ENCODE peak calls at places on chromosomes 16 and 17, in seven cellular contexts. G is heart left ventricle; A is AG10803; T is pancreas; M is type B pancreatic cell; V is uterus; Y is CD8-positive, alpha-beta T cell. D is an unnamed sample.

GRCh38 chr17:17676752-17677151 is 4.5 kb upstream of the RAI1 start:
- DNase-seq in V (no peak), Y (no peak), G (no peak), M (no peak), T (no peak), A (no peak), D (no peak)

GRCh38 chr17:1625507-1626080 is 3.0 kb downstream of the SLC43A2 start:
- DNase-seq in G (no peak), A (no peak), M (no peak), V (no peak), Y (no peak), T (no peak), D (no peak)

GRCh38 chr17:76597156-76598003 is 11.7 kb upstream of the ST6GALNAC2 start:
- DNase-seq in Y (no peak), T (no peak), A (no peak), V (no peak), M (no peak), G (no peak), D (no peak)

GRCh38 chr16:76656951-76657498 is 379.8 kb downstream of the CNTNAP4 start:
- DNase-seq in V (no peak), G (no peak), A (no peak), Y (no peak), M (no peak), T (no peak), D (no peak)

GRCh38 chr16:70800306-70800705 is 652 bp downstream of the VAC14 start:
- DNase-seq in G (no peak), V (no peak), Y (no peak), T (no peak), A (no peak), M (no peak), D (no peak)

GRCh38 chr17:4591529-4591928 is 7.2 kb downstream of the SMTNL2 start:
- DNase-seq in A (no peak), G (no peak), M (no peak), T (no peak), V (no peak), Y (no peak), D (peak; percentile 21)

GRCh38 chr16:539901-540530 is 12.5 kb downstream of the CAPN15 start:
- DNase-seq in M (no peak), G (no peak), Y (no peak), A (no peak), V (no peak), T (no peak), D (no peak)

GRCh38 chr17:9797965-9798364 is 6.6 kb upstream of the DHRS7C start:
- DNase-seq in V (no peak), M (no peak), A (no peak), G (no peak), Y (no peak), T (no peak), D (no peak)

GRCh38 chr16:52497067-52497816 is 49.7 kb downstream of the TOX3 start:
- DNase-seq in V (no peak), M (no peak), T (no peak), A (no peak), Y (no peak), G (no peak), D (peak; percentile 17)

GRCh38 chr17:71505200-71505599 is 615.6 kb upstream of the SOX9 start:
- DNase-seq in G (no peak), V (no peak), A (peak; percentile 86), T (no peak), Y (no peak), M (no peak), D (no peak)

GRCh38 chr16:82935781-82936180 is 309.0 kb downstream of the CDH13 start:
- DNase-seq in G (no peak), A (no peak), M (no peak), V (no peak), Y (no peak), T (no peak), D (no peak)

GRCh38 chr17:50684288-50684611 is 23.5 kb downstream of the ANKRD40 start:
- DNase-seq in T (no peak), A (no peak), M (no peak), Y (no peak), V (no peak), G (no peak), D (no peak)

GRCh38 chr16:58022601-58023371 is 2.8 kb upstream of the MMP15 start:
- DNase-seq in M (no peak), V (peak; percentile 82), Y (no peak), A (peak; percentile 78), G (peak; percentile 87), T (peak; percentile 84), D (peak; percentile 68)

GRCh38 chr16:75589301-75589700 is 23.1 kb downstream of the GABARAPL2 start:
- DNase-seq in V (no peak), Y (no peak), A (no peak), T (no peak), M (no peak), G (peak; percentile 67), D (no peak)

GRCh38 chr16:54939537-54940278 is 9.0 kb downstream of the IRX5 start:
- DNase-seq in M (no peak), V (no peak), T (no peak), A (no peak), G (no peak), Y (no peak), D (no peak)

GRCh38 chr16:88102597-88102996 is 151.4 kb downstream of the BANP start:
- DNase-seq in A (no peak), M (no peak), G (peak; percentile 60), V (no peak), T (peak; percentile 39), Y (no peak), D (no peak)

GRCh38 chr16:88099563-88099890 is 148.3 kb downstream of the BANP start:
- DNase-seq in T (peak; percentile 20), Y (no peak), M (no peak), G (no peak), A (no peak), V (no peak), D (no peak)

GRCh38 chr16:88108762-88109161 is 157.5 kb downstream of the BANP start:
- DNase-seq in A (no peak), V (no peak), Y (no peak), G (no peak), T (peak; percentile 11), M (no peak), D (no peak)

GRCh38 chr16:88103581-88104188 is 152.5 kb downstream of the BANP start:
- DNase-seq in T (peak; percentile 13), V (no peak), A (no peak), G (peak; percentile 19), M (no peak), Y (no peak), D (no peak)

GRCh38 chr16:88103011-88103410 is 151.8 kb downstream of the BANP start:
- DNase-seq in T (no peak), M (no peak), V (no peak), Y (no peak), G (no peak), A (no peak), D (no peak)
- TF ChIP-seq CTCF in T (no peak), M (no peak), V (no peak), Y (no peak), G (no peak), A (no peak), D (no peak)

DNA sequence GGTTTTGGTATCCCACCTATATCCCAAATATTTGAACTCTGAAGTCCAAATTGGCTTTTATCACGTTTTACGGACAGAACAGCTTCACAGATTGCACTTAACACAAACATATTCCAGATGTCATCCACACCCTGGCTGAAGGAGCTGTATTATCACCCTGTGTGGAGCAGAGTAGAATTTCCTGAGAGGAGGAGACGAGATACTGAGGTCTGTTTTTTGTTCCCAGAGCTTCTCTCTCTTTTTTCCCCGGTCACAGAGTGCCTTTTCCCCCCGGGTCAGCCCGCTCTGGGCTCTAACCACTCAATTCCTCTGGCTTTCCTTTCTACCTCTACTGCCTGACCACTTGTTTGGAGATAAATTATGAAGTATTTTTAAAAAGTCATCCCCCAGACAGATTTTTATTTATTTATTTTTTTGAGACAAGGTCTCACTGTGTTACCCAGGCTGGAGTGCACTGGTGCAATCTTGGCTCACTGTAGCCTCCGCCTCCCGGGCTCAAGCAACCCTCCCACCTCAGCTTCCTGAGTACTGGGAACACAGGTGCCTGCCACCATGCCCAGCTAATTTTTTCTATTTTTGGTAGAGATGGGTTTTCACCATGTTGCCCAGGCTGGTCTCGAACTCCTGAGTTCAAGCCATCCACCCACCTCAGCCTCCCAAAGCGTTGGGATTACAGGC is 30.7 kb downstream of the DNAH2 start:
- DNase-seq in T (no peak), M (no peak), V (no peak), A (peak; percentile 48), Y (no peak), G (no peak), D (peak; percentile 66)
- TF ChIP-seq CTCF in T (no peak), M (no peak), V (no peak), A (no peak), Y (no peak), G (no peak), D (no peak)

GRCh38 chr17:77914440-77915254 is 43.9 kb upstream of the TNRC6C start:
- DNase-seq in G (no peak), V (no peak), Y (no peak), M (no peak), A (no peak), T (no peak), D (no peak)
- TF ChIP-seq CTCF in G (no peak), V (no peak), Y (no peak), M (no peak), A (no peak), T (no peak), D (no peak)

DNA sequence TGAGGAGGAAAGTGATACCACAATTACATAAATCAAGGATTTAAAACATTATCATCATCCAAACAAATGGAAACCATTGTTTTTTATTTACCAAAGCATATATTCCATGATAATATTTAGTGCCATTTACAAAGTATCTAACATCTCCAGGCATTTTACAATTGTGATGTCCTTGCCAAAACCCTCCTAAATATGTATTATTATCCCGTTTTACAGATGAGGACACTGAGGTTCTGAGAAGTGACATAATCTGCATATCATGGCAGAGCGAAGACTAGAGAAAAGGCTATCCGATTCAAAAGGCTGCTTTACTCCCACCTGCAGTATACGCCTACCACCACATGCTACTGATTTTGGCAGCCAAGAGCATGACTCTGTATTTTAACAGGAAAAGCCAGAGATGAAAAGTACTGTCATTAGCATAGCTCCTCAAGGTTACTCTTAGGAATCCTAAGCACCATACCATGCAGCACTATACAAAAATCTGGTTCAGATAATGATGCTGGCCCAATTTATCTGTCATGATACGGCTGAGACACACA is 301.4 kb downstream of the CA10 start:
- DNase-seq in Y (no peak), A (no peak), V (no peak), G (no peak), M (no peak), T (no peak), D (no peak)
- TF ChIP-seq CTCF in Y (no peak), A (no peak), V (no peak), G (no peak), M (peak; percentile 21), T (no peak), D (no peak)

DNA sequence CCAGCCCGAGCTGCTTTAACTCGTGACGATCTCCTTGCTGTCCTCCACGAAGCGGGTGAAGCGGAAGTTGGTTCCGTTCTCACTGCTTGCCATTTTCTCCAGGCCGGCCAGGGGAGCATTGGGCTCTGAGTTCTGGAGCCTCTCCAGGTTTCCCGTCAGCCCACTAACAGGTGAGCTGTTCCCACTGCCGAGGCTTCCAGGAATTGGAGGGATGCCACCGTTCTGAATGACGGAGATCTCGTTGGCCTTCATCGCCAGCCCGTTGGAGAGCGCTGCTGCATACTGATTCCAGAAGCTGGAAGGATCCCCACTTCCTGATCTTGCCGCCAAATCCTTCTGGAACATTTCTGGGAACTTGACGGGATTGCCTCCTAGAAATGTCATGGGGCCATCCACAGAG is 14.0 kb downstream of the SALL1 start:
- DNase-seq in M (no peak), G (no peak), T (peak; percentile 45), A (no peak), Y (no peak), V (peak; percentile 49), D (no peak)
- TF ChIP-seq CTCF in M (no peak), G (no peak), T (no peak), A (no peak), Y (no peak), V (no peak), D (no peak)